ENCODE peak calls at places on chromosomes 3 and 15, in seven cellular contexts. Q, D, H, Z, V, K and I are unnamed samples. For H3K4me1 and H3K9me3, the result is how much of the 10 kb centered on the place peaks cover.

GRCh38 chr15:60012695-60013094 is 8.6 kb downstream of the FOXB1 start:
- DNase-seq in K (no peak), Z (no peak), H (no peak), D (no peak), Q (no peak), V (no peak), I (no peak)

GRCh38 chr3:12658593-12659058 is 5.3 kb downstream of the RAF1 start:
- DNase-seq in D (no peak), H (no peak), Z (no peak), V (no peak), Q (no peak), K (no peak), I (no peak)

GRCh38 chr3:182083112-182083511 is 371.4 kb downstream of the SOX2 start:
- DNase-seq in H (no peak), Z (no peak), K (no peak), Q (no peak), D (peak), V (no peak), I (no peak)

GRCh38 chr15:64235552-64235951 is 72.7 kb upstream of the PPIB start:
- DNase-seq in H (no peak), Z (no peak), V (no peak), D (no peak), Q (no peak), K (no peak), I (no peak)

GRCh38 chr3:27219127-27219860 is 149.9 kb downstream of the NEK10 start:
- DNase-seq in Q (no peak), K (peak), V (no peak), H (no peak), D (no peak), Z (no peak), I (no peak)

GRCh38 chr15:46410681-46411080 is 775.9 kb downstream of the SQOR start:
- DNase-seq in K (no peak), V (no peak), Q (no peak), H (no peak), Z (no peak), D (no peak), I (no peak)

GRCh38 chr15:81418891-81419290 is 44.9 kb upstream of the TMC3 start:
- DNase-seq in Z (no peak), Q (no peak), V (no peak), H (no peak), K (no peak), D (no peak), I (no peak)

GRCh38 chr3:106130384-106131084 is 261.7 kb upstream of the CBLB start:
- DNase-seq in Z (no peak), Q (no peak), K (no peak), D (no peak), V (no peak), H (no peak), I (no peak)

GRCh38 chr3:189169728-189170127 is 2.0 kb upstream of the TPRG1 start:
- DNase-seq in Q (no peak), D (no peak), K (no peak), H (no peak), V (no peak), Z (no peak), I (no peak)

GRCh38 chr15:71921191-71921590 is 110.8 kb downstream of the NR2E3 start:
- DNase-seq in Q (no peak), H (no peak), D (peak), K (no peak), Z (no peak), V (no peak), I (no peak)

GRCh38 chr15:101480613-101481380 is 8.7 kb downstream of the PCSK6 start:
- DNase-seq in V (no peak), H (no peak), K (no peak), Z (no peak), Q (no peak), D (no peak), I (no peak)

GRCh38 chr15:70264738-70265465 is 167.2 kb upstream of the TLE3 start:
- DNase-seq in K (no peak), D (no peak), V (no peak), Q (no peak), Z (no peak), H (no peak), I (no peak)

GRCh38 chr15:85407421-85408269 is 27.2 kb downstream of the AKAP13 start:
- DNase-seq in H (peak), V (no peak), K (peak), D (peak), Q (no peak), Z (no peak), I (no peak)

GRCh38 chr15:86373147-86373546 is 293.5 kb downstream of the AGBL1 start:
- DNase-seq in H (no peak), Z (no peak), D (peak), K (no peak), Q (no peak), V (no peak), I (no peak)

GRCh38 chr3:101072299-101072698 is 79.1 kb upstream of the ABI3BP start:
- DNase-seq in Q (no peak), V (no peak), D (peak), K (peak), Z (no peak), H (no peak), I (no peak)

GRCh38 chr3:149919509-149919908 is 51.2 kb downstream of the PFN2 start:
- DNase-seq in Z (no peak), D (no peak), K (no peak), Q (no peak), H (no peak), V (no peak), I (no peak)

GRCh38 chr15:71168163-71168832 is 53.0 kb downstream of the THSD4 start:
- DNase-seq in V (no peak), K (no peak), Z (no peak), H (no peak), D (no peak), Q (no peak), I (no peak)

GRCh38 chr15:49686626-49687025 is 65.8 kb downstream of the DTWD1 start:
- DNase-seq in V (no peak), K (no peak), Z (no peak), Q (no peak), H (no peak), D (peak), I (no peak)

GRCh38 chr3:181521831-181522230 is 189.9 kb upstream of the SOX2 start:
- DNase-seq in Q (no peak), Z (no peak), V (no peak), K (no peak), D (no peak), H (no peak), I (no peak)

GRCh38 chr15:37016287-37016686 is 84.1 kb downstream of the MEIS2 start:
- DNase-seq in Q (no peak), H (no peak), V (no peak), Z (no peak), D (no peak), K (no peak), I (no peak)

GRCh38 chr15:90497912-90498311 is 31.8 kb upstream of the CRTC3 start:
- DNase-seq in K (peak), H (no peak), D (no peak), V (no peak), Q (no peak), Z (no peak), I (no peak)

GRCh38 chr3:195790891-195791290 is 20.8 kb downstream of the MUC4 start:
- DNase-seq in D (no peak), Z (no peak), V (no peak), Q (no peak), K (no peak), H (no peak), I (no peak)

GRCh38 chr3:70603103-70603502 is 290.7 kb upstream of the MDFIC2 start:
- DNase-seq in V (no peak), Q (no peak), K (no peak), D (no peak), Z (no peak), H (no peak), I (no peak)

GRCh38 chr3:10546181-10546624 is 40.8 kb upstream of the ATP2B2 start:
- DNase-seq in Q (no peak), H (no peak), V (no peak), K (no peak), Z (no peak), D (no peak), I (no peak)

GRCh38 chr3:58175429-58176184 is 35.2 kb downstream of the DNASE1L3 start:
- DNase-seq in Z (no peak), H (peak), K (peak), V (no peak), Q (no peak), D (no peak), I (no peak)

GRCh38 chr3:196518999-196519737 is 4.0 kb upstream of the SMCO1 start:
- DNase-seq in K (peak), H (no peak), Z (peak), V (peak), Q (peak), D (peak), I (no peak)

GRCh38 chr3:107024481-107025153 is 352.6 kb upstream of the CCDC54 start:
- DNase-seq in Q (no peak), K (no peak), H (no peak), D (no peak), V (no peak), Z (no peak), I (no peak)

GRCh38 chr3:4633078-4634004 is 140.2 kb downstream of the ITPR1 start:
- DNase-seq in V (no peak), K (no peak), H (no peak), D (peak), Q (peak), Z (no peak), I (peak)

GRCh38 chr3:73060302-73060723 is 1.1 kb upstream of the EBLN2 start:
- DNase-seq in Z (no peak), D (no peak), V (no peak), K (no peak), Q (no peak), H (no peak), I (no peak)

GRCh38 chr3:81302045-81302444 is 459.4 kb downstream of the GBE1 start:
- DNase-seq in V (no peak), K (peak), D (peak), Q (no peak), H (peak), Z (no peak), I (no peak)

GRCh38 chr3:85681906-85682305 is 723.1 kb downstream of the CADM2 start:
- DNase-seq in Z (no peak), H (no peak), Q (no peak), D (no peak), K (no peak), V (no peak), I (no peak)

GRCh38 chr3:169104541-169104940 is 559.0 kb downstream of the MECOM start:
- DNase-seq in K (no peak), H (no peak), V (no peak), Q (no peak), Z (no peak), D (peak), I (no peak)

GRCh38 chr3:38021196-38021595 is 8.2 kb downstream of the PLCD1 start:
- DNase-seq in V (no peak), H (no peak), D (no peak), Z (no peak), K (no peak), Q (no peak), I (no peak)

DNA sequence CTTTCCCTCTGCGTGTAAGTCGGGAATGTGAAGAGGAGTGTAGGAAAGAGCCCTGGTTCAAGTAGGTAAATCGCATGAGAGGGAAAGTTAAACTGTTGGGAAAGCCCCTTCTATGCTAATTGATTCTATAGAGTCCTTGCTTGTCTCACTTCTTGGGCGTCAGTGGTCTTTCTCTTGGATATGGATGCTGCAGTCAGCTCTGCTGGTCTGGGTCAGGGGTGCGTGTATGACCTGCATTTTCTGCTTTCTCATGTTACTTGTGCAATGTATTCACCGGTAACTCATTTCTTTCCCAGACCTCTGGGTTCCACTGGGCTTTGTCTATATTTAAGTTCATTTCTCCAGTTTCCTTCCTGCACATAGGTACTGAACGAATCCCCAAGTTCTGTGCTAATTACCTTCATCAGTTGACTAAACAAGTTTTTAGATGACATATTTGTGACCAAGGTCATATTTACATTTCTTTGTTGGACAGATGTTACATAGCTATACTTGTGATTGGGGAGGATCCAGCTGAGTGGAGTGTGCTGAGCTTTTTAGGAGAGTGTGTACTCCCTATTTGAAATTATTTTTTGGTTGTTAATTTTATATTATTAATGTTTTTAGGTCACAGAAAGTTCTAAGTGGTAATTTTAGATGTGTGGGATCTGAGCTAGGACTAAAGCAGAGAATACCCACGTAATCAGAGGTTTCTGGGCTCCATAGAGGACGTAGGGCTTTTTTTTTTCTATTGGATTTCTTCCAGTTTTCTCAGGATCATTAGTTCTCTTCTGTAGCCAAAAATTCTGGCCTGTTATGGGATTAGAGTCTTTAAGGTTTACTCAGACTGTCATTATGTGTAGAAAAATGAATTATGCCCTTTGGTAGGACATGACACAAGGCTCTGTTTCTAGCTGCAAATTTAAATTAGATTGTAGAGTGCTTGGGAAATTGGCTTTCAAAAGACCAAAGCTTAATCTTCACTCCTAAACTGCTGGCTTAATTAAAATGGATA is 1.6 kb downstream of the SETD5 start:
- DNase-seq in Q (peak), K (peak), V (no peak), D (peak), Z (no peak), H (peak), I (peak)
- H3K4me1 ChIP-seq in Q (half or more), K (under half), V (half or more), D (under half), Z (half or more), H (half or more), I (under half)

DNA sequence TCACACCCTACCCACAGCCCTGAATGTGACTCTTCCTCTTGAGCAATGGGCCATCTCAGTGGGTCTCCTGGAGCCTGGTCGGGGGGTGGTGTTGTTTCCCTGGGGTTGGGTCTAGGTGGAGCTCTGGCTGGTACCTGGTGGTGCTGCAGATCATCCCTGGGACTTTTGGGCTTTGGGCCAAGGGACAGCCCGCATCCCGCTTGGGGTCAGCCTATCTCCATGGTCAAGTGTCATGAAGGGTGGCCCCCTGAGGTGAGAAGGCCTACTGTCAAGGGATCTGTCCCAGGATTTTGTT is 202.0 kb downstream of the UBE3A start:
- DNase-seq in D (no peak), Q (no peak), K (no peak), H (no peak), Z (no peak), V (no peak), I (no peak)
- H3K9me3 ChIP-seq in D (half or more), Q (under half), K (under half), H (under half), Z (under half), V (under half), I (under half)

GRCh38 chr3:52446042-52446441 is 1.1 kb upstream of the SEMA3G start:
- DNase-seq in V (no peak), Q (no peak), K (no peak), D (no peak), Z (no peak), H (no peak), I (no peak)

GRCh38 chr3:52446631-52447511 is 2.0 kb upstream of the SEMA3G start:
- DNase-seq in V (peak), K (peak), H (no peak), D (peak), Q (peak), Z (peak), I (peak)

GRCh38 chr3:52443791-52444687 is 864 bp downstream of the SEMA3G start:
- DNase-seq in Q (no peak), K (no peak), H (no peak), D (no peak), V (no peak), Z (no peak), I (no peak)

GRCh38 chr3:52443268-52443610 is 1.7 kb downstream of the SEMA3G start:
- DNase-seq in Z (no peak), V (no peak), H (no peak), Q (no peak), K (no peak), D (no peak), I (no peak)

GRCh38 chr3:52444860-52445793 is at the start of gene SEMA3G:
- DNase-seq in D (peak), H (peak), K (peak), Q (peak), V (peak), Z (peak), I (peak)
- H3K4me3 ChIP-seq in D (peak), H (no peak), K (no peak), Q (no peak), V (peak), Z (no peak), I (no peak)

GRCh38 chr3:65523878-65524277 is 514.8 kb downstream of the MAGI1 start:
- DNase-seq in D (no peak), H (no peak), Q (no peak), V (no peak), Z (no peak), K (no peak), I (no peak)
- H3K4me1 ChIP-seq in D (under half), H (under half), Q (under half), V (under half), Z (under half), K (under half), I (under half)

DNA sequence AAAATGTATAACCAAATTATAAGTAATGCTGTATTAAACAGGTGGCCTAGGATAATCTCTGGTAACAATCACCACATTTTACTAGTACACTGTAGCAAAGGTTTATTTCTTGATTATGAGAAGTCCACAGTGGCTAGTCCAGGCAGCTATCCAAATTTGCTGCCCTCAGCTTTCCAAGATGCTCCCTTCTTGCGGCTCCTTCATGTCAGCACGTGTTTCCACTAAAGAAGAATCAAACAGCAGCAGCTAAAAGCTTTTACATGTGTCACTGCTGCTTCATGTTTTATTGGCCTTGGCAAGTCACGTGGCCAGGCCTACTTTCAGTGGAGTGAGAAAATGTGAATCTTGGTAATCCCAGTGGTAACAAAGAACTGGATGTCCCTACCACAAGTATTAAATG is 5.6 kb upstream of the RBMS3 start:
- DNase-seq in H (no peak), D (peak), K (no peak), Q (no peak), Z (no peak), V (peak), I (no peak)
- H3K9me3 ChIP-seq in H (under half), D (under half), K (under half), Q (under half), Z (under half), V (under half), I (under half)

DNA sequence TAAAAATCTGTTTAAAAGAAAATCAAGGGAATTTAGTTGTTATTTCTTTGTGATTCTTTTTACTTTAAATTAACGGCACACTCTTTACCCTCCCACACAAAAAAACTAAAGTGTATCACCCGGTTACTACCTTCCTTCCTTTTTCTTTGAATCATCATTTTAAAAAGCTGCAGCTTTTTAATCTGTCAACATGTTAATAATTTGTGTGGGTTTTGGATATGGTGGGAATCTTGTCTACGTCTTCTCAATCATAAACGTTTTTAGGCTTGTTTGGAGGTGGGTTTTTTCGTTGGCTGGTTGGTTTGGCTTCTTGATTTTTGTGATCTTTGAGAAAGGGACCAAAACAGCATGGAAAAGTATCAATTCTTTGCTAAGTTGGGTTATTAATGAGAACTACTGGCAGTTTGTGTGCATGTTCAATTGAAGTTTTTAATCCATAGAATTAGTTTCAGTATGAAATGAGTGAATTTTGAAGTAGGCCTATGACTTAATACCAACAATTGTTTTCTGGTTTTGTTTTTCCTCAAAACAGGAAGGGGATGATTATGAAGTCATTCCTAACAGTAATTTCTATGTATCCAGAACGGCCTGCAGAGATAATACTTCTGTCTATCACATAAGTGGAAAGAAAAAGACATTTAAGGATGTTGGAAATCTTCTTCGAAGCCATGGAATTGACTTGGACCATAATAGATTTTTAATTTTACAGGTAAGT is 4.5 kb downstream of the SMC4 start:
- DNase-seq in Z (no peak), H (no peak), K (no peak), Q (no peak), V (no peak), D (peak), I (no peak)
- H3K4me3 ChIP-seq in Z (no peak), H (no peak), K (no peak), Q (no peak), V (no peak), D (no peak), I (peak)

GRCh38 chr15:92118936-92119325 is 265.4 kb downstream of the SLCO3A1 start:
- DNase-seq in Z (no peak), Q (no peak), H (no peak), V (no peak), D (no peak), K (no peak), I (no peak)
- H3K4me1 ChIP-seq in Z (under half), Q (under half), H (under half), V (under half), D (under half), K (under half), I (under half)

DNA sequence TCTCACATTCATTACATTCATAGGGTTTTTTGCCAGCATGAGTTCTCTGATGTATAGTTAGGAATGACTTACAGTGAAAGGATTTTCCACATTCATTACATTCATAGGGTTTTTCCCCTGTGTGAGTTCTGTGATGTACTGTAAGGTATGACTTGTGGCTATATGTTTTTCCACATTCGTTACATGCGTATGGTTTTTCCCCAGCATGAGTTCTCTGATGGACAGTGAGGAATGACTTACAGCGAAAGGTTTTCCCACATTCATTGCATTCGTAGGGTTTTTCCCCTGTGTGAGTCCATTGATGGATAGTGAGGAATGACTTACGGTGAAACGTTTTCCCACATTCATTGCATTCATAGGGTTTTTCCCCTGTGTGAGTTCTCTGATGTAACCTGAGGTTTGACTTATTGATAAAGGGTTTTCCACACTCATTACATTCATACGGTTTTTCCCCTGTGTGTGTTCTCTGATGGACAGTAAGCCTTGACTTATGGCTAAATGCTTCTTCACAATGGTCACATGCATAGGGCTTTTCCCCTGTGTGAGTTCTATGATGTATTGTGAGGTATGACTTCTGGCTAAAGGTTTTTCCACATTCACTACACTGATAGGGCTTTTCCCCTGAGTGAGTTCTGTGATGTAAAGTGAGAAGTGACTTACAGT is 47.4 kb downstream of the ZNF717 start:
- DNase-seq in K (no peak), D (peak), Q (no peak), Z (no peak), H (no peak), V (no peak), I (no peak)
- H3K9me3 ChIP-seq in K (under half), D (half or more), Q (half or more), Z (half or more), H (under half), V (half or more), I (under half)